ENCODE peak calls at places on chromosomes 3 and 15, in ten cellular contexts. M is LHCN-M2; W is activated CD4-positive, CD25-positive, alpha-beta regulatory T cell; R is progenitor cell of endocrine pancreas; X is dermis blood vessel endothelial cell; O is choroid plexus epithelial cell; D is iPS-NIHi11; K is posterior cingulate gyrus; T is SW 1271; I is activated T-helper 1 cell treated with Interleukin-2 at 50 U/mL for 16 hours. J is an unnamed sample.

GRCh38 chr15:95025924-95026728 is 794.8 kb downstream of the MCTP2 start:
- DNase-seq in M (peak), O (peak), D (peak), T (peak), I (no peak), R (peak), X (peak), K (peak), W (no peak), J (peak)

GRCh38 chr3:47412453-47412756 is 31.6 kb downstream of the PTPN23 start:
- DNase-seq in W (no peak), T (no peak), O (no peak), K (no peak), R (no peak), M (no peak), I (no peak), D (no peak), X (no peak), J (no peak)

GRCh38 chr15:96409231-96410138 is 79.0 kb downstream of the NR2F2 start:
- DNase-seq in M (no peak), K (no peak), T (no peak), R (no peak), X (peak), I (no peak), O (no peak), W (no peak), D (peak), J (peak)

GRCh38 chr3:183815951-183816475 is 9.4 kb downstream of the MAP6D1 start:
- DNase-seq in K (no peak), O (no peak), T (no peak), I (no peak), X (no peak), M (no peak), R (no peak), D (no peak), W (no peak), J (no peak)

GRCh38 chr3:157445897-157446296 is 9.2 kb downstream of the PTX3 start:
- DNase-seq in T (no peak), D (no peak), I (no peak), R (no peak), M (peak), O (peak), X (peak), K (no peak), W (no peak), J (no peak)

GRCh38 chr3:104460477-104461406 is 906.0 kb upstream of the ALCAM start:
- DNase-seq in X (no peak), M (peak), K (no peak), I (no peak), O (peak), T (no peak), W (no peak), R (no peak), D (peak), J (peak)

GRCh38 chr3:15339786-15340215 is 7.4 kb upstream of the SH3BP5 start:
- DNase-seq in X (peak), D (no peak), W (no peak), I (no peak), O (peak), M (peak), T (no peak), K (no peak), R (no peak), J (no peak)

GRCh38 chr15:88878720-88879184 is 16.6 kb downstream of the HAPLN3 start:
- DNase-seq in D (peak), K (peak), R (peak), W (no peak), X (peak), T (no peak), O (peak), I (no peak), M (peak), J (peak)

GRCh38 chr15:70271422-70272088 is 173.8 kb upstream of the TLE3 start:
- DNase-seq in K (no peak), D (peak), I (no peak), T (peak), M (peak), X (peak), W (no peak), R (no peak), O (peak), J (no peak)

GRCh38 chr3:172208586-172209332 is 169.4 kb downstream of the FNDC3B start:
- DNase-seq in R (no peak), O (no peak), D (peak), T (no peak), X (peak), I (no peak), W (no peak), K (no peak), M (no peak), J (peak)

GRCh38 chr3:138928727-138929372 is 18.1 kb downstream of the FOXL2 start:
- DNase-seq in T (no peak), W (no peak), R (no peak), K (no peak), O (no peak), I (no peak), D (no peak), X (no peak), M (no peak), J (no peak)

GRCh38 chr15:88542342-88542733 is 4.1 kb downstream of the DET1 start:
- DNase-seq in M (no peak), T (no peak), X (no peak), D (no peak), I (no peak), K (no peak), R (no peak), W (no peak), O (no peak), J (no peak)

GRCh38 chr3:5339967-5340535 is 152.5 kb downstream of the EDEM1 start:
- DNase-seq in R (no peak), O (no peak), M (no peak), D (no peak), T (no peak), K (no peak), W (no peak), X (no peak), I (no peak), J (no peak)

GRCh38 chr15:67091073-67091965 is 25.9 kb downstream of the SMAD3 start:
- DNase-seq in T (peak), K (no peak), M (peak), I (peak), O (peak), W (peak), R (no peak), D (no peak), X (peak), J (no peak)

GRCh38 chr3:61682671-61683408 is 121.5 kb downstream of the PTPRG start:
- DNase-seq in R (no peak), I (no peak), X (no peak), K (no peak), W (no peak), O (no peak), D (no peak), T (no peak), M (peak), J (no peak)

GRCh38 chr3:39936848-39937247 is 127.4 kb downstream of the MYRIP start:
- DNase-seq in W (no peak), D (no peak), I (no peak), M (no peak), O (no peak), K (no peak), R (no peak), T (no peak), X (no peak), J (no peak)

GRCh38 chr3:14505001-14505802 is 34.9 kb downstream of the GRIP2 start:
- DNase-seq in T (no peak), I (no peak), X (no peak), W (no peak), D (no peak), O (no peak), M (no peak), K (no peak), R (no peak), J (no peak)

GRCh38 chr3:127167315-127168043 is 25.5 kb upstream of the PRR23E start:
- DNase-seq in K (no peak), X (no peak), T (no peak), D (no peak), O (no peak), M (no peak), I (no peak), R (no peak), W (no peak), J (no peak)

GRCh38 chr3:142117052-142117451 is 32.3 kb downstream of the TFDP2 start:
- DNase-seq in X (no peak), M (peak), K (no peak), T (no peak), D (no peak), R (no peak), I (no peak), W (no peak), O (peak), J (no peak)

GRCh38 chr3:4680881-4681300 is 187.7 kb downstream of the ITPR1 start:
- DNase-seq in O (peak), X (no peak), W (no peak), R (no peak), T (no peak), M (peak), K (no peak), D (peak), I (no peak), J (no peak)

GRCh38 chr3:146968204-146968651 is 363.1 kb upstream of the PLSCR5 start:
- DNase-seq in R (no peak), X (no peak), D (no peak), K (no peak), I (no peak), T (peak), W (no peak), O (peak), M (peak), J (peak)

GRCh38 chr3:49133226-49133951 is 539 bp upstream of the LAMB2 start:
- DNase-seq in X (peak), O (peak), T (peak), D (peak), W (no peak), R (peak), K (peak), I (no peak), M (peak), J (peak)